ENCODE peak calls at places on chromosomes 3 and 15, in eight cellular contexts. J, K, C, N, O, Q, F and W are unnamed samples.

GRCh38 chr3:35537265-35537664 is 102.1 kb upstream of the ARPP21 start:
- DNase-seq in J (no peak), K (no peak), C (peak), N (no peak), O (no peak), Q (no peak), F (peak), W (no peak)

GRCh38 chr3:188706599-188706998 is 465.2 kb upstream of the TPRG1 start:
- DNase-seq in J (no peak), K (no peak), C (no peak), N (no peak), O (no peak), Q (no peak), F (peak), W (no peak)

GRCh38 chr3:15317164-15317477 is 15.3 kb downstream of the SH3BP5 start:
- DNase-seq in J (no peak), K (no peak), C (peak), N (no peak), O (no peak), Q (no peak), F (peak), W (no peak)

GRCh38 chr3:127464642-127465041 is 125.9 kb downstream of the TPRA1 start:
- DNase-seq in J (peak), K (no peak), C (no peak), N (no peak), O (no peak), Q (no peak), F (no peak), W (no peak)

GRCh38 chr3:61858054-61858453 is 296.7 kb downstream of the PTPRG start:
- DNase-seq in J (no peak), K (no peak), C (peak), N (no peak), O (no peak), Q (no peak), F (peak), W (peak)

GRCh38 chr3:16741103-16741758 is 136.0 kb upstream of the DAZL start:
- DNase-seq in J (no peak), K (peak), C (peak), N (no peak), O (peak), Q (peak), F (peak), W (peak)

GRCh38 chr15:45169608-45170480 is 17.9 kb downstream of the SHF start:
- DNase-seq in J (no peak), K (no peak), C (no peak), N (no peak), O (no peak), Q (no peak), F (no peak), W (peak)

GRCh38 chr15:91956026-91956723 is 102.7 kb downstream of the SLCO3A1 start:
- DNase-seq in J (no peak), K (no peak), C (no peak), N (no peak), O (no peak), Q (no peak), F (peak), W (no peak)

GRCh38 chr15:67148196-67148701 is 82.8 kb downstream of the SMAD3 start:
- DNase-seq in J (no peak), K (no peak), C (peak), N (no peak), O (no peak), Q (no peak), F (peak), W (peak)

GRCh38 chr15:88255496-88256171 is 905 bp downstream of the NTRK3 start:
- DNase-seq in J (no peak), K (no peak), C (peak), N (no peak), O (peak), Q (no peak), F (peak), W (no peak)

GRCh38 chr3:66018047-66019033 is 20.4 kb downstream of the MAGI1 start:
- DNase-seq in J (no peak), K (no peak), C (no peak), N (no peak), O (no peak), Q (no peak), F (no peak), W (no peak)

GRCh38 chr3:15329058-15330005 is 3.1 kb downstream of the SH3BP5 start:
- DNase-seq in J (no peak), K (no peak), C (no peak), N (no peak), O (no peak), Q (no peak), F (no peak), W (no peak)

GRCh38 chr15:90837052-90837621 is 31.3 kb upstream of the FURIN start:
- DNase-seq in J (no peak), K (peak), C (no peak), N (no peak), O (no peak), Q (no peak), F (no peak), W (no peak)

GRCh38 chr3:152398495-152398894 is 129.8 kb downstream of the MBNL1 start:
- DNase-seq in J (no peak), K (no peak), C (no peak), N (no peak), O (no peak), Q (no peak), F (peak), W (peak)

GRCh38 chr3:184259396-184259877 is 1.9 kb downstream of the CAMK2N2 start:
- DNase-seq in J (no peak), K (no peak), C (no peak), N (no peak), O (peak), Q (no peak), F (no peak), W (no peak)

GRCh38 chr15:68277131-68277604 is 377 bp upstream of the FEM1B start:
- DNase-seq in J (peak), K (no peak), C (no peak), N (no peak), O (no peak), Q (no peak), F (peak), W (no peak)

GRCh38 chr3:23913182-23913581 is 3.6 kb downstream of the NKIRAS1 start:
- DNase-seq in J (no peak), K (no peak), C (no peak), N (no peak), O (no peak), Q (no peak), F (no peak), W (no peak)

GRCh38 chr15:91032919-91033803 is 10.8 kb upstream of the VPS33B start:
- DNase-seq in J (peak), K (peak), C (no peak), N (no peak), O (peak), Q (no peak), F (peak), W (peak)

GRCh38 chr3:14519406-14519805 is 20.7 kb downstream of the GRIP2 start:
- DNase-seq in J (no peak), K (no peak), C (no peak), N (no peak), O (peak), Q (no peak), F (no peak), W (no peak)

GRCh38 chr15:52563499-52564060 is 5.2 kb downstream of the ARPP19 start:
- DNase-seq in J (no peak), K (no peak), C (no peak), N (no peak), O (no peak), Q (no peak), F (no peak), W (no peak)

GRCh38 chr3:174498638-174499037 is 360.5 kb upstream of the NAALADL2 start:
- DNase-seq in J (no peak), K (no peak), C (peak), N (no peak), O (no peak), Q (peak), F (peak), W (no peak)

GRCh38 chr3:54304867-54305266 is 182.5 kb downstream of the CACNA2D3 start:
- DNase-seq in J (no peak), K (no peak), C (no peak), N (no peak), O (no peak), Q (no peak), F (no peak), W (no peak)

GRCh38 chr3:96863129-96863740 is 48.8 kb downstream of the EPHA6 start:
- DNase-seq in J (peak), K (peak), C (peak), N (no peak), O (peak), Q (no peak), F (peak), W (peak)

GRCh38 chr3:124246949-124247348 is 255.0 kb upstream of the ROPN1 start:
- DNase-seq in J (peak), K (no peak), C (no peak), N (no peak), O (no peak), Q (no peak), F (peak), W (peak)

GRCh38 chr3:57952208-57952631 is 56.0 kb upstream of the FLNB start:
- DNase-seq in J (no peak), K (no peak), C (peak), N (no peak), O (peak), Q (peak), F (peak), W (no peak)

GRCh38 chr3:122985539-122985938 is 42.0 kb downstream of the SEMA5B start:
- DNase-seq in J (no peak), K (no peak), C (no peak), N (no peak), O (no peak), Q (no peak), F (no peak), W (no peak)

GRCh38 chr3:99999541-99999940 is 114.8 kb downstream of the FILIP1L start:
- DNase-seq in J (no peak), K (no peak), C (no peak), N (no peak), O (no peak), Q (no peak), F (peak), W (no peak)

GRCh38 chr3:34277110-34277509 is 478.7 kb downstream of the PDCD6IP start:
- DNase-seq in J (no peak), K (no peak), C (no peak), N (no peak), O (no peak), Q (no peak), F (no peak), W (no peak)

GRCh38 chr15:20344601-20345400 is 196.8 kb downstream of the GOLGA6L6 start:
- DNase-seq in J (no peak), K (peak), C (no peak), N (no peak), O (no peak), Q (no peak), F (no peak), W (no peak)